ENCODE peak calls at places on chromosomes 12 and 14, in four cellular contexts. D is T-helper 9 cell, M is NT2/D1, I is NCI-H1105. V is an unnamed sample.

GRCh38 chr14:81771876-81772275 is 238.2 kb upstream of the SEL1L start:
- DNase-seq in D (no peak), M (no peak), I (no peak), V (no peak)

GRCh38 chr12:15220451-15220850 is 766 bp downstream of the RERG start:
- DNase-seq in D (no peak), M (no peak), I (no peak), V (peak; percentile 51)

GRCh38 chr12:115306380-115306779 is 622.4 kb upstream of the TBX3 start:
- DNase-seq in D (no peak), M (no peak), I (no peak), V (no peak)

GRCh38 chr14:75832621-75833297 is 149.0 kb downstream of the TGFB3 start:
- DNase-seq in D (no peak), M (no peak), I (no peak), V (no peak)

GRCh38 chr12:126608607-126609175 is 1543.5 kb downstream of the AACS start:
- DNase-seq in D (no peak), M (no peak), I (no peak), V (no peak)

GRCh38 chr12:89752331-89752730 is 43.7 kb upstream of the ATP2B1 start:
- DNase-seq in D (no peak), M (no peak), I (no peak), V (no peak)

GRCh38 chr14:35362911-35363374 is 41.6 kb downstream of the NFKBIA start:
- DNase-seq in D (no peak), M (no peak), I (no peak), V (no peak)

GRCh38 chr14:32934891-32935633 is 3.6 kb upstream of the NPAS3 start:
- DNase-seq in D (no peak), M (no peak), I (no peak), V (peak; percentile 20)

V was measured in uterus.